ENCODE peak calls at places on chromosomes 7 and 10, in four cellular contexts. M, J, R and P are unnamed samples.

GRCh38 chr7:125491137-125491536 is 561.5 kb upstream of the POT1 start:
- DNase-seq in M (no peak), J (no peak), R (no peak), P (no peak)

GRCh38 chr10:92279297-92279696 is 11.6 kb downstream of the CPEB3 start:
- DNase-seq in M (no peak), J (no peak), R (peak; percentile 33), P (no peak)

GRCh38 chr10:71819985-71820384 is 31.1 kb downstream of the PSAP start:
- DNase-seq in M (peak; percentile 36), J (no peak), R (no peak), P (no peak)

GRCh38 chr7:101636822-101637623 is 7.9 kb upstream of the MYL10 start:
- DNase-seq in M (no peak), J (no peak), R (no peak), P (no peak)

GRCh38 chr7:95642173-95642572 is 45.9 kb upstream of the PDK4 start:
- DNase-seq in M (no peak), J (no peak), R (no peak), P (no peak)

GRCh38 chr7:123580406-123581161 is 21.0 kb upstream of the ASB15 start:
- DNase-seq in M (no peak), J (no peak), R (peak; percentile 61), P (no peak)

GRCh38 chr7:40836218-40836617 is 701.4 kb downstream of the SUGCT start:
- DNase-seq in M (no peak), J (no peak), R (no peak), P (no peak)

GRCh38 chr10:107565014-107565413 is 400.5 kb upstream of the SORCS1 start:
- DNase-seq in M (no peak), J (no peak), R (no peak), P (no peak)

GRCh38 chr10:100129424-100129823 is 47.8 kb upstream of the CPN1 start:
- DNase-seq in M (no peak), J (no peak), R (peak; percentile 88), P (no peak)

GRCh38 chr10:78349165-78349516 is 315.5 kb downstream of the RPS24 start:
- DNase-seq in M (no peak), J (peak; percentile 32), R (no peak), P (no peak)

GRCh38 chr10:85612833-85613232 is 753.8 kb downstream of the GRID1 start:
- DNase-seq in M (no peak), J (no peak), R (no peak), P (no peak)

GRCh38 chr7:138645284-138645683 is 55.9 kb downstream of the SVOPL start:
- DNase-seq in M (no peak), J (no peak), R (no peak), P (no peak)

GRCh38 chr10:100163704-100164621 is 21.9 kb downstream of the ERLIN1 start:
- DNase-seq in M (no peak), J (no peak), R (no peak), P (no peak)

GRCh38 chr10:7300327-7300726 is 110.5 kb downstream of the SFMBT2 start:
- DNase-seq in M (no peak), J (no peak), R (no peak), P (no peak)

GRCh38 chr10:132241496-132241895 is 54.7 kb downstream of the DPYSL4 start:
- DNase-seq in M (no peak), J (no peak), R (no peak), P (no peak)

GRCh38 chr10:88618496-88618895 is 31.9 kb downstream of the LIPJ start:
- DNase-seq in M (no peak), J (no peak), R (no peak), P (no peak)

GRCh38 chr7:74038194-74038961 is 10.4 kb downstream of the ELN start:
- DNase-seq in M (no peak), J (no peak), R (no peak), P (no peak)

GRCh38 chr10:76007206-76007605 is 575.8 kb downstream of the LRMDA start:
- DNase-seq in M (no peak), J (no peak), R (no peak), P (no peak)

GRCh38 chr10:78863121-78863520 is 205.6 kb upstream of the ZMIZ1 start:
- DNase-seq in M (no peak), J (no peak), R (no peak), P (no peak)

GRCh38 chr10:69407621-69408301 is 9.0 kb downstream of the TACR2 start:
- DNase-seq in M (no peak), J (no peak), R (peak; percentile 31), P (no peak)

GRCh38 chr10:112221545-112221944 is 38.0 kb upstream of the GPAM start:
- DNase-seq in M (no peak), J (no peak), R (no peak), P (no peak)

GRCh38 chr7:130987092-130987491 is 253.1 kb upstream of the KLF14 start:
- DNase-seq in M (no peak), J (no peak), R (no peak), P (no peak)

GRCh38 chr7:52956379-52956915 is 79.0 kb upstream of the POM121L12 start:
- DNase-seq in M (no peak), J (no peak), R (peak; percentile 74), P (no peak)

GRCh38 chr7:40784176-40784575 is 649.4 kb downstream of the SUGCT start:
- DNase-seq in M (no peak), J (no peak), R (no peak), P (no peak)

GRCh38 chr10:128018236-128018635 is 108.0 kb downstream of the MKI67 start:
- DNase-seq in M (no peak), J (no peak), R (peak; percentile 73), P (no peak)

GRCh38 chr7:22696672-22697071 is 30.3 kb upstream of the IL6 start:
- DNase-seq in M (no peak), J (no peak), R (peak; percentile 24), P (no peak)

GRCh38 chr7:27242580-27243339 is at the start of gene EVX1:
- DNase-seq in M (no peak), J (no peak), R (no peak), P (peak; percentile 47)

GRCh38 chr7:45389073-45389872 is 184.9 kb upstream of the ADCY1 start:
- DNase-seq in M (no peak), J (no peak), R (no peak), P (no peak)

GRCh38 chr10:971150-971542 is 17.1 kb upstream of the GTPBP4 start:
- DNase-seq in M (no peak), J (no peak), R (no peak), P (no peak)

GRCh38 chr10:114301951-114302710 is 63.1 kb downstream of the VWA2 start:
- DNase-seq in M (no peak), J (no peak), R (peak; percentile 29), P (no peak)

GRCh38 chr10:77872151-77872946 is 54.2 kb downstream of the DLG5 start:
- DNase-seq in M (peak; percentile 85), J (no peak), R (no peak), P (no peak)

GRCh38 chr7:79979437-79979836 is 155.2 kb upstream of the GNAI1 start:
- DNase-seq in M (no peak), J (no peak), R (peak; percentile 32), P (no peak)

GRCh38 chr10:124043310-124044142 is 49.9 kb downstream of the CHST15 start:
- DNase-seq in M (no peak), J (no peak), R (no peak), P (no peak)

GRCh38 chr7:157519798-157520244 is 183.0 kb downstream of the DNAJB6 start:
- DNase-seq in M (no peak), J (peak; percentile 36), R (no peak), P (no peak)

GRCh38 chr7:143882611-143883078 is 19.3 kb downstream of the TCAF1 start:
- DNase-seq in M (peak; percentile 81), J (peak; percentile 74), R (peak; percentile 68), P (peak; percentile 64)

GRCh38 chr7:118845787-118846186 is 621.3 kb downstream of the ANKRD7 start:
- DNase-seq in M (no peak), J (no peak), R (no peak), P (no peak)

GRCh38 chr7:115009736-115010435 is 88.0 kb downstream of the MDFIC start:
- DNase-seq in M (no peak), J (no peak), R (no peak), P (no peak)

GRCh38 chr7:30514177-30514576 is 9.5 kb upstream of the GGCT start:
- DNase-seq in M (no peak), J (no peak), R (no peak), P (no peak)
- TF ChIP-seq CTCF in M (no peak), J (no peak), R (no peak), P (no peak)

GRCh38 chr10:104779701-104780100 is 138.6 kb downstream of the SORCS3 start:
- DNase-seq in M (no peak), J (no peak), R (no peak), P (no peak)
- TF ChIP-seq CTCF in M (no peak), J (no peak), R (no peak), P (no peak)

GRCh38 chr7:43954524-43955228 is 28.4 kb downstream of the UBE2D4 start:
- DNase-seq in M (peak; percentile 75), J (no peak), R (peak; percentile 54), P (peak; percentile 53)
- TF ChIP-seq CTCF in M (peak; percentile 49), J (no peak), R (peak; percentile 26), P (peak; percentile 84)

DNA sequence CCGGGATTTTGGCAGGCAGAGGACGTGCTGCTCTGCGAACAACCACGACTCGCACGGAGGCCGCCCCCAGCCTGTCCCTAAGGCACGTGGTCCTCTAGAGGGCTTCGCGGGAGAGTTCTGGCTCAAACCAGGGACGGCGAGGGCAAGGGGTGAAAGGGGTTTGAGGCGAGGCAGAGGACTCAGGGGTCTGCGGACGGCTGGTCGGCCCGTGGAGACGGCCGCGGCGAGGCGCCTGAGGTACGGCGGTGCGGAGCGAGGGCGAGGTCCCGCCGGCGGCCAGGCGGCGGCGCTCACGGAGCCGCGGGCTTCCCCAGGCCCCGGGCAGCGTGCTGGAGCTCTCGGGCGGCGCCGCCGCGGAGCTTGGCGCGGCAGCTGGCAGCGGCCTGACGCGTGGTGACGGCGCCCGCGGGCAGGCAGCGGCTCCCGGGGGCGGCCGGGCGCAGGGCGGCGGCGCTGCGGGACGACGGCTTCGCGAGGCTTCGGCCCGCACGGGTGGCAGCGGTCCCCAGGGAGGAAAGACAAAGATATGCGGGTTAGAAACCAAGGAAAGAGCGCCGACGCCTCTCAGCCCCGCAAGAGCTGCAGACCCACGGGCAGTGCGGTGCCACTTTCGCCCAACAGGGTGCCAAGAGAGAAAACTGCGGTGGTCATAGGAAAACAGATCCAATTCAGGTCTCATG is 44.8 kb downstream of the ZNF800 start:
- DNase-seq in M (peak; percentile 51), J (peak; percentile 79), R (peak; percentile 70), P (peak; percentile 54)
- TF ChIP-seq CTCF in M (peak; percentile 25), J (peak; percentile 31), R (peak; percentile 51), P (peak; percentile 54)

DNA sequence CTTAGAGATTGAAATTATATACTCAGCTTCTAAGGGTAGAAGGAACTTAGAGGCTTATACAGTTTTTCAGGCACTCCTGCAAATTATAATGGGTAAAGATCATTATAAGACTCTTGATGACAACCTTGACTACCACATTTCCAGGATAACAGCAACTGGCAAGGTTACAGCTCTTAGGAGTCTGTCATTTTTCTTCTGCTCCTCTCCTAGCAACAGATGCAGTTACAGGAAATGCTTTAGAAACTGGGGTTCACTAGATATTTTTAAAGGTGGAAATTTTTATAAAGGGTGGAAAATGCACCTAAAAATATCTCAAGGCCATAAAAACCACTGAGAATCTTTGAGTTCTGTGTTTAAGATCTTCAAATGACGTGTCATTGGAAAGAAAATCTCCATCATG is 185.8 kb downstream of the RELN start:
- DNase-seq in M (no peak), J (no peak), R (no peak), P (no peak)
- TF ChIP-seq CTCF in M (no peak), J (no peak), R (no peak), P (no peak)

GRCh38 chr7:5484921-5485320 is 61.3 kb upstream of the TNRC18 start:
- DNase-seq in M (no peak), J (no peak), R (no peak), P (no peak)
- TF ChIP-seq CTCF in M (no peak), J (no peak), R (no peak), P (no peak)